ENCODE peak calls at places on chromosomes 13 and 19, in four cellular contexts. J is lower lobe of right lung, V is IMR-90, H is chondrocyte. L is an unnamed sample.

GRCh38 chr13:31982540-31982939 is 49.0 kb upstream of the FRY start:
- DNase-seq in H (no peak), V (peak), J (peak), L (peak)

GRCh38 chr13:39684531-39685137 is 29.2 kb downstream of the COG6 start:
- DNase-seq in J (no peak), V (peak), H (no peak), L (no peak)

GRCh38 chr19:38044267-38045111 is 137.5 kb downstream of the SIPA1L3 start:
- DNase-seq in J (no peak), V (peak), H (no peak), L (no peak)

GRCh38 chr19:9958451-9958850 is 22.1 kb upstream of the OLFM2 start:
- DNase-seq in V (peak), J (no peak), H (no peak), L (no peak)

GRCh38 chr19:55156202-55157063 is 1.1 kb downstream of the TNNI3 start:
- DNase-seq in H (no peak), V (peak), J (no peak), L (no peak)

GRCh38 chr13:113981201-113981605 is 7.3 kb upstream of the C13orf46 start:
- DNase-seq in V (no peak), H (peak), J (peak), L (peak)

GRCh38 chr13:49457221-49457620 is 13.1 kb downstream of the SETDB2 start:
- DNase-seq in J (no peak), V (peak), H (no peak), L (no peak)

GRCh38 chr19:49425922-49426592 is 869 bp downstream of the GFY start:
- DNase-seq in H (no peak), J (no peak), V (no peak), L (no peak)

GRCh38 chr13:73984949-73985691 is 149.1 kb downstream of the KLF12 start:
- DNase-seq in H (no peak), V (no peak), J (no peak), L (no peak)

GRCh38 chr13:44756411-44756810 is 180.3 kb upstream of the TSC22D1 start:
- DNase-seq in H (no peak), J (no peak), V (no peak), L (no peak)

GRCh38 chr19:6108721-6109633 is 1.3 kb downstream of the RFX2 start:
- DNase-seq in J (peak), V (peak), H (no peak), L (peak)

GRCh38 chr19:55460670-55461258 is 678 bp downstream of the ISOC2 start:
- DNase-seq in V (peak), H (no peak), J (peak), L (peak)

GRCh38 chr19:10850631-10851030 is 2.4 kb downstream of the C19orf38 start:
- DNase-seq in J (no peak), H (no peak), V (no peak), L (no peak)

GRCh38 chr19:45769821-45770191 is 754 bp upstream of the SIX5 start:
- DNase-seq in J (peak), H (no peak), V (peak), L (peak)

GRCh38 chr13:44620057-44620456 is 43.9 kb upstream of the TSC22D1 start:
- DNase-seq in H (no peak), J (no peak), V (peak), L (no peak)

GRCh38 chr19:34085336-34085735 is 87.0 kb upstream of the LSM14A start:
- DNase-seq in V (no peak), H (no peak), J (no peak), L (no peak)

GRCh38 chr19:48121066-48121465 is 10.4 kb upstream of the PLA2G4C start:
- DNase-seq in J (no peak), V (no peak), H (no peak), L (no peak)

GRCh38 chr19:751501-752341 is 809 bp downstream of the MISP start:
- DNase-seq in H (no peak), J (no peak), V (peak), L (no peak)

GRCh38 chr19:19304186-19304975 is 15.9 kb downstream of the SUGP1 start:
- DNase-seq in H (no peak), V (no peak), J (no peak), L (no peak)

GRCh38 chr19:13718733-13719132 is 45.6 kb upstream of the MRI1 start:
- DNase-seq in J (no peak), V (peak), H (no peak), L (no peak)
- TF ChIP-seq CTCF in J (peak), V (peak), H (peak), L (no peak)

GRCh38 chr13:91347996-91348905 is 764 bp downstream of the MIR17HG start:
- DNase-seq in V (no peak), H (peak), J (peak), L (peak)
- TF ChIP-seq CTCF in V (peak), H (no peak), J (peak), L (peak)

DNA sequence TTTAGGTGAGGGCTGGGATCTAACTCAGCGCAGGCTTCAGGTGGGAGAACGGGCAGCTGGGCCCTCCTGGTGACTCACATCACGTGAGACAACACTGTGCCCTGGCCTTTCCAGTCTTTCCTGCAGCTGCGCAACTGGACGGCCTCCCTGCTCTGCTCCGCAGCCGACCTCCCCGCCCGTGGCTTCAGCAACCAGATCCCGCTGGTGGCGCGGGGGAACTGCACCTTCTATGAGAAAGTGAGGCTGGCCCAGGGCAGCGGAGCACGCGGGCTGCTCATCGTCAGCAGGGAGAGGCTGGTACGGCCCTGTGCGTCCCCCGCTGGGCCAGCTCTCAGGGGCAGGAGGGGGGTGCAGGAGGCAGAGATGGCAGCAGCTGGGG is 8.8 kb downstream of the SPPL2B start:
- DNase-seq in V (peak), J (no peak), H (peak), L (no peak)
- TF ChIP-seq CTCF in V (peak), J (no peak), H (peak), L (no peak)

GRCh38 chr13:75691183-75691582 is 55.1 kb downstream of the LMO7 start:
- DNase-seq in J (no peak), V (peak), H (no peak), L (no peak)

GRCh38 chr13:75689686-75690085 is 53.6 kb downstream of the LMO7 start:
- DNase-seq in V (peak), J (no peak), H (no peak), L (no peak)

GRCh38 chr13:75685239-75685697 is 49.1 kb downstream of the LMO7 start:
- DNase-seq in V (peak), H (no peak), J (no peak), L (no peak)

GRCh38 chr13:75693227-75693626 is 57.1 kb downstream of the LMO7 start:
- DNase-seq in J (no peak), V (no peak), H (no peak), L (no peak)

DNA sequence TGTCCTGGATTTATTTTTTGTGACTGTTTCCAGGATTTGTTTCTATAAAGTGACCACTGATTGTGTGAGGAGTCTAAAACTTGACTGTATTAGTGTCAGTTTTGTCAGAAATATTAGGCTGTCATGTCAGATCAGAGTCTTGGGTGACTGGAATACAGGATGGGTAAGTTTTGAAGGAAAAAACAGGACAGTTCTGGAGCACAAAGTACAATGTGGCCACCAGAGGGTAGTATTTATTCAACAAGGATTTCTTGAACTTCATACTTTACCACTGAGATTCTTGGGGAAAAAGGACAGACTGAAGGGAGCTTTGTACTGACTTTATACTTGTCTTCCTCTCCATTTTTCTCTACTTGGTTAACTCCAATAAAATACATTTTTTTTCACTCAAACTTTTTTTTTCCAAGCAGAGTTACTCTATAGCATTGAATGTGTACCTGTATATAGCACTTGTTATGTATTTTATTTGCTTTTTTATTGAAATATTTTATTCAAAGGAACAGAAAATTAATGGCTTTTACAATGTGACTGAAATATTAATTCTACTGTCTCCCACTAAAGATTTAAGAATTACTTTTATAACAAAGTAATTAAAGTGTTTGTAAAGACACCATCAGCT is 51.1 kb downstream of the LMO7 start:
- DNase-seq in J (no peak), V (peak), H (no peak), L (no peak)
- TF ChIP-seq CTCF in J (peak), V (peak), H (peak), L (peak)

L was measured in right lobe of liver.